ENCODE peak calls at places on chromosomes 3 and 15, in five cellular contexts. E is NCI-H2081, H is HFF-Myc, U is HTR-8/SVneo, B is NCI-H2171 treated with DMSO at 0.1 percent for 48 hours. V is an unnamed sample.

GRCh38 chr3:152307829-152308474 is 39.2 kb downstream of the MBNL1 start:
- DNase-seq in U (no peak), E (no peak), B (no peak), H (no peak), V (no peak)

GRCh38 chr3:196641278-196642058 is 2.0 kb downstream of the NRROS start:
- DNase-seq in U (no peak), E (no peak), B (no peak), H (no peak), V (no peak)

GRCh38 chr3:70740082-70740481 is 427.6 kb upstream of the MDFIC2 start:
- DNase-seq in B (no peak), E (no peak), H (no peak), U (no peak), V (no peak)

GRCh38 chr3:156726456-156726855 is 52.1 kb downstream of the TIPARP start:
- DNase-seq in B (no peak), H (no peak), U (no peak), E (no peak), V (no peak)

GRCh38 chr3:35200056-35200455 is 439.3 kb upstream of the ARPP21 start:
- DNase-seq in H (no peak), E (no peak), U (peak; percentile 5), B (no peak), V (peak; percentile 66)

GRCh38 chr15:61830536-61831330 is 229.5 kb downstream of the VPS13C start:
- DNase-seq in U (no peak), E (no peak), H (no peak), B (no peak), V (no peak)

GRCh38 chr15:89496155-89497098 is at the start of gene RHCG:
- DNase-seq in U (no peak), H (no peak), E (no peak), B (peak; percentile 62), V (no peak)

GRCh38 chr15:38768970-38769369 is 204.4 kb upstream of the RASGRP1 start:
- DNase-seq in E (no peak), H (no peak), B (no peak), U (no peak), V (no peak)

GRCh38 chr3:69740103-69741021 is 1.1 kb downstream of the MITF start:
- DNase-seq in H (no peak), B (no peak), U (no peak), E (no peak), V (no peak)

GRCh38 chr3:124837730-124838186 is 49.4 kb downstream of the ITGB5 start:
- DNase-seq in E (no peak), U (no peak), H (no peak), B (no peak), V (no peak)

GRCh38 chr3:172646439-172647015 is 64.3 kb downstream of the NCEH1 start:
- DNase-seq in E (peak; percentile 68), B (peak; percentile 86), U (no peak), H (no peak), V (peak; percentile 85)

GRCh38 chr15:100928632-100929280 is 9.6 kb downstream of the LRRK1 start:
- DNase-seq in E (peak; percentile 41), U (no peak), H (no peak), B (no peak), V (no peak)

GRCh38 chr3:172069473-172069872 is 30.1 kb downstream of the FNDC3B start:
- DNase-seq in B (no peak), E (no peak), H (no peak), U (no peak), V (no peak)

GRCh38 chr3:134363381-134363755 is 10.9 kb downstream of the AMOTL2 start:
- DNase-seq in B (no peak), H (no peak), U (no peak), E (no peak), V (no peak)

GRCh38 chr3:87260270-87260669 is 16.1 kb downstream of the POU1F1 start:
- DNase-seq in U (peak; percentile 13), B (peak; percentile 8), H (peak; percentile 38), E (peak; percentile 47), V (no peak)

GRCh38 chr3:138066383-138066782 is 49.0 kb downstream of the DZIP1L start:
- DNase-seq in H (no peak), U (no peak), E (no peak), B (no peak), V (no peak)

GRCh38 chr3:52790337-52790736 is 4.3 kb upstream of the ITIH3 start:
- DNase-seq in B (no peak), U (no peak), H (no peak), E (no peak), V (no peak)

GRCh38 chr15:48096813-48097212 is 24.0 kb upstream of the SLC24A5 start:
- DNase-seq in E (no peak), B (no peak), U (peak; percentile 42), H (no peak), V (no peak)

GRCh38 chr3:22443834-22444233 is 692.8 kb upstream of the ZNF385D start:
- DNase-seq in B (no peak), E (no peak), U (no peak), H (no peak), V (no peak)

GRCh38 chr3:183073839-183074615 is 25.3 kb downstream of the MCCC1 start:
- DNase-seq in U (no peak), E (no peak), B (no peak), H (no peak), V (no peak)

GRCh38 chr3:122102191-122102935 is 47.2 kb downstream of the CD86 start:
- DNase-seq in H (no peak), B (no peak), E (no peak), U (no peak), V (no peak)

GRCh38 chr3:113741086-113741485 is 5.0 kb downstream of the NAA50 start:
- DNase-seq in E (no peak), H (no peak), B (no peak), U (no peak), V (no peak)

GRCh38 chr3:53079791-53080555 is 34.1 kb upstream of the SFMBT1 start:
- DNase-seq in U (no peak), H (no peak), E (no peak), B (no peak), V (no peak)

GRCh38 chr3:32457971-32458471 is 44.6 kb downstream of the CMTM6 start:
- DNase-seq in H (no peak), E (peak; percentile 12), U (no peak), B (no peak), V (no peak)

GRCh38 chr15:53072077-53072476 is 281.9 kb upstream of the ONECUT1 start:
- DNase-seq in U (peak; percentile 10), H (peak; percentile 2), B (no peak), E (no peak), V (peak; percentile 81)

GRCh38 chr3:183698318-183698731 is 728 bp downstream of the YEATS2 start:
- DNase-seq in U (peak; percentile 36), H (no peak), B (peak; percentile 44), E (peak; percentile 45), V (no peak)

GRCh38 chr15:68553994-68554715 is 24.6 kb upstream of the CORO2B start:
- DNase-seq in H (peak; percentile 36), U (peak; percentile 76), B (peak; percentile 39), E (peak; percentile 66), V (peak; percentile 35)

GRCh38 chr3:175002732-175003143 is 143.6 kb downstream of the NAALADL2 start:
- DNase-seq in B (no peak), U (peak; percentile 20), E (no peak), H (peak; percentile 91), V (no peak)

GRCh38 chr3:72887723-72888545 is at the start of gene GXYLT2:
- DNase-seq in E (peak; percentile 75), U (peak; percentile 69), B (peak; percentile 60), H (no peak), V (peak; percentile 56)

GRCh38 chr3:9036327-9037112 is 73.2 kb upstream of the RAD18 start:
- DNase-seq in B (no peak), H (peak; percentile 40), E (no peak), U (no peak), V (peak; percentile 9)

GRCh38 chr3:183038221-183038620 is 57.9 kb upstream of the DCUN1D1 start:
- DNase-seq in E (no peak), H (no peak), U (no peak), B (no peak), V (no peak)

V was measured in NCI-H446 treated with DMSO at 0.1 percent for 48 hours.